ENCODE peak calls at places on chromosomes 13 and 19, in eight cellular contexts. S is foreskin keratinocyte; M is tibial artery; O is astrocyte; E is colonic mucosa; T is activated naive CD8-positive, alpha-beta T cell treated with anti-CD3 and anti-CD28 coated beads for 36 hours; I is activated effector memory CD4-positive, alpha-beta T cell treated with Interleukin-2 at 50 U/mL for 16 hours; N is pulmonary artery endothelial cell. H is an unnamed sample.

GRCh38 chr19:22526661-22527272 is 104.6 kb upstream of the ZNF98 start:
- DNase-seq in M (no peak), E (no peak), O (no peak), S (no peak), N (no peak), T (no peak), I (no peak), H (no peak)

GRCh38 chr19:1264801-1265610 is 4.1 kb upstream of the CIRBP start:
- DNase-seq in S (peak), I (no peak), N (no peak), T (no peak), E (peak), O (peak), M (peak), H (no peak)

GRCh38 chr13:105069106-105069505 is 1466.4 kb downstream of the EFNB2 start:
- DNase-seq in M (no peak), S (no peak), O (no peak), I (no peak), T (no peak), N (no peak), E (no peak), H (no peak)

GRCh38 chr19:15123900-15124299 is 16.7 kb downstream of the SYDE1 start:
- DNase-seq in S (no peak), E (peak), M (peak), T (no peak), O (no peak), I (no peak), N (no peak), H (no peak)

GRCh38 chr13:91493442-91493841 is 95.0 kb downstream of the GPC5 start:
- DNase-seq in E (no peak), O (no peak), M (no peak), I (no peak), T (no peak), S (no peak), N (no peak), H (no peak)

GRCh38 chr13:113493315-113493951 is 2.9 kb upstream of the DCUN1D2 start:
- DNase-seq in S (peak), T (no peak), I (no peak), M (no peak), N (peak), E (peak), O (peak), H (peak)

GRCh38 chr13:32986552-32986951 is 29.7 kb upstream of the KL start:
- DNase-seq in T (no peak), I (no peak), O (no peak), S (no peak), E (no peak), M (peak), N (no peak), H (no peak)

GRCh38 chr13:90834700-90835099 is 512.8 kb upstream of the MIR17HG start:
- DNase-seq in N (no peak), T (no peak), O (no peak), I (no peak), M (no peak), S (no peak), E (no peak), H (no peak)

GRCh38 chr13:94860981-94861407 is 148.6 kb upstream of the SOX21 start:
- DNase-seq in O (peak), E (no peak), S (no peak), N (peak), M (peak), I (no peak), T (no peak), H (no peak)

GRCh38 chr13:114096811-114097503 is 35.5 kb downstream of the RASA3 start:
- DNase-seq in O (no peak), N (no peak), E (no peak), S (peak), T (no peak), I (no peak), M (peak), H (no peak)

GRCh38 chr13:66803013-66803739 is 427.0 kb downstream of the PCDH9 start:
- DNase-seq in I (no peak), N (no peak), T (no peak), O (no peak), S (no peak), M (no peak), E (no peak), H (no peak)

GRCh38 chr13:51816604-51817254 is 12.8 kb upstream of the DHRS12 start:
- DNase-seq in M (no peak), N (no peak), T (no peak), E (no peak), O (no peak), I (no peak), S (peak), H (no peak)

GRCh38 chr19:3625996-3626472 is 556 bp downstream of the CACTIN start:
- DNase-seq in T (no peak), S (no peak), O (peak), E (no peak), I (no peak), M (no peak), N (no peak), H (no peak)

GRCh38 chr13:73107459-73107858 is 48.7 kb downstream of the KLF5 start:
- DNase-seq in M (no peak), S (no peak), E (no peak), O (no peak), T (no peak), N (no peak), I (no peak), H (no peak)

GRCh38 chr19:16262618-16263017 is 62.0 kb upstream of the KLF2 start:
- DNase-seq in S (no peak), M (no peak), T (no peak), I (no peak), O (no peak), E (peak), N (no peak), H (no peak)

GRCh38 chr19:43820098-43820860 is 6.8 kb upstream of the ZNF283 start:
- DNase-seq in S (no peak), T (peak), E (peak), I (no peak), N (no peak), O (peak), M (no peak), H (no peak)